ENCODE peak calls at places on chromosomes 11 and 22, in six cellular contexts. One of them, this sample, is unnamed.

GRCh38 chr11:57321996-57322880 is 2.5 kb downstream of the TNKS1BP1 start:
- DNase-seq in K562: peak; percentile 89
- DNase-seq in SK-N-SH: peak; percentile 85
- DNase-seq in HepG2: peak; percentile 69
- DNase-seq in H1: no peak
- DNase-seq in HCT116: peak; percentile 77
- DNase-seq in this sample: peak; percentile 98

GRCh38 chr22:29312218-29313125 is 3.0 kb downstream of the RASL10A start:
- DNase-seq in HepG2: no peak
- DNase-seq in H1: no peak
- DNase-seq in K562: no peak
- DNase-seq in SK-N-SH: peak; percentile 29
- DNase-seq in HCT116: no peak
- DNase-seq in this sample: no peak

GRCh38 chr22:42280140-42280539 is 9.7 kb upstream of the TCF20 start:
- DNase-seq in HCT116: no peak
- DNase-seq in SK-N-SH: no peak
- DNase-seq in H1: no peak
- DNase-seq in HepG2: no peak
- DNase-seq in K562: no peak
- DNase-seq in this sample: no peak

GRCh38 chr11:20327377-20327776 is 36.1 kb upstream of the HTATIP2 start:
- DNase-seq in SK-N-SH: peak; percentile 60
- DNase-seq in HCT116: no peak
- DNase-seq in K562: no peak
- DNase-seq in H1: no peak
- DNase-seq in HepG2: no peak
- DNase-seq in this sample: no peak

GRCh38 chr22:37485714-37486223 is 415 bp downstream of the MFNG start:
- DNase-seq in SK-N-SH: no peak
- DNase-seq in K562: no peak
- DNase-seq in HepG2: no peak
- DNase-seq in H1: no peak
- DNase-seq in HCT116: no peak
- DNase-seq in this sample: no peak

GRCh38 chr11:27386176-27386575 is 23.2 kb upstream of the CCDC34 start:
- DNase-seq in HCT116: no peak
- DNase-seq in H1: no peak
- DNase-seq in HepG2: no peak
- DNase-seq in SK-N-SH: no peak
- DNase-seq in K562: no peak
- DNase-seq in this sample: no peak

GRCh38 chr11:119258983-119259382 is 52.8 kb downstream of the CBL start:
- DNase-seq in HCT116: no peak
- DNase-seq in K562: no peak
- DNase-seq in H1: no peak
- DNase-seq in HepG2: no peak
- DNase-seq in SK-N-SH: no peak
- DNase-seq in this sample: no peak

GRCh38 chr22:37343343-37343742 is 61.0 kb downstream of the CYTH4 start:
- DNase-seq in K562: no peak
- DNase-seq in HCT116: no peak
- DNase-seq in H1: no peak
- DNase-seq in SK-N-SH: no peak
- DNase-seq in HepG2: no peak
- DNase-seq in this sample: no peak

GRCh38 chr11:13003726-13004493 is 5.2 kb upstream of the RASSF10 start:
- DNase-seq in SK-N-SH: no peak
- DNase-seq in HepG2: no peak
- DNase-seq in HCT116: no peak
- DNase-seq in K562: no peak
- DNase-seq in H1: no peak
- DNase-seq in this sample: no peak

GRCh38 chr22:33328789-33329296 is 270.7 kb upstream of the SYN3 start:
- DNase-seq in H1: no peak
- DNase-seq in K562: no peak
- DNase-seq in HCT116: no peak
- DNase-seq in SK-N-SH: no peak
- DNase-seq in HepG2: peak; percentile 55
- DNase-seq in this sample: no peak

GRCh38 chr11:126113515-126113957 is 50.9 kb upstream of the CDON start:
- DNase-seq in SK-N-SH: peak; percentile 61
- DNase-seq in H1: no peak
- DNase-seq in K562: no peak
- DNase-seq in HepG2: peak; percentile 84
- DNase-seq in HCT116: peak; percentile 44
- DNase-seq in this sample: peak; percentile 50

GRCh38 chr11:27404427-27404826 is 41.4 kb upstream of the CCDC34 start:
- DNase-seq in K562: no peak
- DNase-seq in SK-N-SH: no peak
- DNase-seq in HepG2: no peak
- DNase-seq in HCT116: no peak
- DNase-seq in H1: no peak
- DNase-seq in this sample: no peak

GRCh38 chr11:33453225-33453624 is 196.0 kb downstream of the HIPK3 start:
- DNase-seq in HCT116: no peak
- DNase-seq in SK-N-SH: no peak
- DNase-seq in K562: no peak
- DNase-seq in HepG2: no peak
- DNase-seq in H1: no peak
- DNase-seq in this sample: no peak
- TF ChIP-seq JUND in HCT116: no peak
- TF ChIP-seq JUND in SK-N-SH: no peak
- TF ChIP-seq JUND in K562: no peak
- TF ChIP-seq JUND in HepG2: no peak
- TF ChIP-seq JUND in H1: no peak
- TF ChIP-seq JUND in this sample: no peak

DNA sequence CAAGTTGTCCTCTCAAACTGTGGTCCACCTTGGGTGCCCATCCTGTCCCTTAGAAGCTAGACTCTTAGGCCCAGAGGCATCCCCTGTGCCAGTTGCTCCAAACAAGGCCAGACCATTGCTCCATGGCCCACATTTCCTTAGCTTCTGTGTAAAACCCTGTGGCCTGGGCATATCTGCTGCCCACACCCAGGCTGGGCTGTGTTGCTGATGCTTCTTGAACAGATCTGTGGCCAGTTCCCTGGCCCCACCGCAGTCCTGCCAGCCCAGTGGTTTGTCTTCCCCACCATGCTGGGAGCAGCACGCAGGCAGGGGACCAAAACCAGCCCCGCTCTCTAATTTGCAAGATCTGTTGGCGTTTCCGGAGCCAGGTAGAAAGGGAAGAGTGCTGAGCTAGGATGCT is 72.2 kb downstream of the CSNK2A3 start:
- DNase-seq in H1: no peak
- DNase-seq in HCT116: no peak
- DNase-seq in SK-N-SH: no peak
- DNase-seq in K562: no peak
- DNase-seq in HepG2: no peak
- DNase-seq in this sample: no peak
- TF ChIP-seq JUND in H1: no peak
- TF ChIP-seq JUND in HCT116: no peak
- TF ChIP-seq JUND in SK-N-SH: no peak
- TF ChIP-seq JUND in K562: no peak
- TF ChIP-seq JUND in HepG2: no peak
- TF ChIP-seq JUND in this sample: no peak

DNA sequence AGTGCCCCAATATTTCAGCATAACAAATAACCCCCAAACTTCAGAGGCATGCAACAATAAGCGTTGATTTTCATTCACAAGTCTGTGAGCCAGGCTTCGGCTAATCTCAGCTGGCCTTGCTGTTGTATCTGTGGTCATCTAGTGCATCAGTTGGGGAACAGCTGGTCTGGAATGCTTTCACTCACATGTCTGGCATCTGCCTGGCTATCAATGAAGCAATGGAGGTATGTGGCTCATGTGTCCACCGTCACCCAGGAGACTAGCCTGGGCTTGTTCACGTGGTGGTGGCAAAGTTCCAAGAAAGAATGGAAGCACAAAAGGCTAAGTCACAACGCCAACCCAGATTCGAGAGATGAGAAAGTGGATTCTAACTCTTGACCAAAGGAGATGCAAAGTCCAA is 304.8 kb upstream of the ISX start:
- DNase-seq in K562: no peak
- DNase-seq in H1: no peak
- DNase-seq in HepG2: peak; percentile 30
- DNase-seq in SK-N-SH: no peak
- DNase-seq in HCT116: no peak
- DNase-seq in this sample: no peak
- TF ChIP-seq JUND in K562: no peak
- TF ChIP-seq JUND in H1: no peak
- TF ChIP-seq JUND in HepG2: no peak
- TF ChIP-seq JUND in SK-N-SH: no peak
- TF ChIP-seq JUND in HCT116: no peak
- TF ChIP-seq JUND in this sample: no peak

GRCh38 chr11:121134758-121135312 is 33.8 kb downstream of the TECTA start:
- DNase-seq in HCT116: no peak
- DNase-seq in H1: no peak
- DNase-seq in SK-N-SH: no peak
- DNase-seq in K562: no peak
- DNase-seq in HepG2: no peak
- DNase-seq in this sample: no peak

GRCh38 chr11:121131656-121132055 is 30.6 kb downstream of the TECTA start:
- DNase-seq in HepG2: no peak
- DNase-seq in K562: no peak
- DNase-seq in H1: no peak
- DNase-seq in SK-N-SH: no peak
- DNase-seq in HCT116: no peak
- DNase-seq in this sample: no peak

GRCh38 chr11:121129362-121130340 is 28.6 kb downstream of the TECTA start:
- DNase-seq in HepG2: no peak
- DNase-seq in K562: no peak
- DNase-seq in H1: no peak
- DNase-seq in HCT116: peak; percentile 87
- DNase-seq in SK-N-SH: no peak
- DNase-seq in this sample: peak; percentile 37

GRCh38 chr11:121133046-121133445 is 32.0 kb downstream of the TECTA start:
- DNase-seq in HepG2: no peak
- DNase-seq in SK-N-SH: no peak
- DNase-seq in H1: no peak
- DNase-seq in HCT116: no peak
- DNase-seq in K562: no peak
- DNase-seq in this sample: no peak

DNA sequence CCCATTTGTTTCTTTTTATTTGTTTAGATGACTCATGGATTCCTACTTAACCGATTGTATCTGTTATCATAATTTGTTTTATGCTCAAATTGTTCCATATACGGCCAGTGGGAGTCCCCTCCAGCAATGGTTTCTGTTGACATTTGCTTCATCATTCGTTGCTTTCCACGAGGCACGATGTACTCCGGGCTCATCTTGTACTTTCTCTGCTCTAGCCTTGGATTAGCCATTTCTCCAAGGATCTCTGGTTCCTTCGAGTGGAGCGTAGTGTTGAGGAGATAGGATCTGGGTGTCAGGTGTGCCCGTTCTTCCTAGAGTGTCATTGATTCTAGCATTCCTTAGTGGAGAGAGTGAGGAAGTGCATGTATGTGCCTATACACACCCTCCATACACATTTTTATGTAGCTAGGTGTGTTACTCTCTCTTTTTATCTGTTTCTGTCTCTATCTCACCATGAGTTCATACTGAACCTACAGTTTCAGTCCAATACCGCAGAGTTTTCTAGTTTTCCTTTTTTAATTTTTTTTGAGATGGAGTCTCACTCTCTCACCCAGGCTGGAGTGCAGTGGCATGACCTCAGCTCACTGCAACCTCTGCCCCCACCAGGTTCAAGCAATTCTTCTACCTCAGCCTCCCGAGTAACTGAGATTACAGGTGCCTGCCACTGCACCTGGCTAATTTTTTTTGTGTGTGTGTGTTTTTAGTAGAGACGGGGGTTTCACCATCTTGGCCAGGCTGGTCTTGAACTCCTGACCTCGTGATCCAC is 31.4 kb downstream of the TECTA start:
- DNase-seq in K562: no peak
- DNase-seq in HCT116: peak; percentile 54
- DNase-seq in H1: no peak
- DNase-seq in SK-N-SH: peak; percentile 27
- DNase-seq in HepG2: no peak
- DNase-seq in this sample: peak; percentile 42
- TF ChIP-seq JUND in K562: no peak
- TF ChIP-seq JUND in HCT116: no peak
- TF ChIP-seq JUND in H1: no peak
- TF ChIP-seq JUND in SK-N-SH: no peak
- TF ChIP-seq JUND in HepG2: no peak
- TF ChIP-seq JUND in this sample: no peak

GRCh38 chr11:45332486-45332934 is 46.4 kb upstream of the SYT13 start:
- DNase-seq in HCT116: peak; percentile 29
- DNase-seq in H1: no peak
- DNase-seq in SK-N-SH: peak; percentile 81
- DNase-seq in HepG2: peak; percentile 24
- DNase-seq in K562: peak; percentile 74
- DNase-seq in this sample: peak; percentile 61

GRCh38 chr11:45331839-45332485 is 45.8 kb upstream of the SYT13 start:
- DNase-seq in HepG2: no peak
- DNase-seq in H1: no peak
- DNase-seq in SK-N-SH: no peak
- DNase-seq in HCT116: no peak
- DNase-seq in K562: no peak
- DNase-seq in this sample: no peak

GRCh38 chr11:45333023-45333422 is 46.9 kb upstream of the SYT13 start:
- DNase-seq in HCT116: no peak
- DNase-seq in SK-N-SH: no peak
- DNase-seq in K562: no peak
- DNase-seq in HepG2: no peak
- DNase-seq in H1: no peak
- DNase-seq in this sample: no peak

GRCh38 chr11:45334410-45334809 is 48.3 kb upstream of the SYT13 start:
- DNase-seq in H1: no peak
- DNase-seq in HCT116: no peak
- DNase-seq in HepG2: no peak
- DNase-seq in K562: no peak
- DNase-seq in SK-N-SH: no peak
- DNase-seq in this sample: no peak

GRCh38 chr11:45333506-45333971 is 47.4 kb upstream of the SYT13 start:
- DNase-seq in H1: no peak
- DNase-seq in K562: peak; percentile 74
- DNase-seq in HCT116: peak; percentile 23
- DNase-seq in SK-N-SH: peak; percentile 29
- DNase-seq in HepG2: peak; percentile 15
- DNase-seq in this sample: peak; percentile 61
- TF ChIP-seq JUND in H1: no peak
- TF ChIP-seq JUND in K562: no peak
- TF ChIP-seq JUND in HCT116: no peak
- TF ChIP-seq JUND in SK-N-SH: no peak
- TF ChIP-seq JUND in HepG2: no peak
- TF ChIP-seq JUND in this sample: no peak